ENCODE peak calls at places on chromosomes 11 and 22, in four cellular contexts. X is A549, G is dorsolateral prefrontal cortex, V is uterus. A is an unnamed sample.

GRCh38 chr22:46902436-46902835 is 140.0 kb downstream of the TBC1D22A start:
- DNase-seq in X (no peak), G (no peak), V (no peak), A (no peak)

GRCh38 chr11:14386895-14387480 is 28.0 kb upstream of the RRAS2 start:
- DNase-seq in X (peak), G (peak), V (no peak), A (no peak)

GRCh38 chr22:39117585-39118191 is 20.6 kb downstream of the APOBEC3H start:
- DNase-seq in X (peak), G (no peak), V (no peak), A (no peak)

GRCh38 chr11:77144854-77145428 is 16.9 kb downstream of the MYO7A start:
- DNase-seq in X (no peak), G (no peak), V (no peak), A (no peak)

GRCh38 chr11:79708319-79708928 is 267.6 kb upstream of the TENM4 start:
- DNase-seq in X (peak), G (no peak), V (no peak), A (peak)

GRCh38 chr22:44256085-44256484 is 56.7 kb downstream of the SHISAL1 start:
- DNase-seq in X (no peak), G (no peak), V (no peak), A (no peak)

GRCh38 chr11:84146826-84147225 is 860.7 kb upstream of the CCDC90B start:
- DNase-seq in X (no peak), G (no peak), V (no peak), A (no peak)

GRCh38 chr22:26172389-26172990 is 3.2 kb downstream of the SEZ6L start:
- DNase-seq in X (peak), G (peak), V (no peak), A (no peak)

GRCh38 chr11:46240861-46241260 is 36.6 kb upstream of the CREB3L1 start:
- DNase-seq in X (no peak), G (no peak), V (no peak), A (no peak)

GRCh38 chr11:134275534-134276395 is at the start of gene GLB1L3:
- DNase-seq in X (peak), G (peak), V (peak), A (no peak)

GRCh38 chr11:693887-694562 is 997 bp downstream of the DEAF1 start:
- DNase-seq in X (no peak), G (no peak), V (peak), A (no peak)

GRCh38 chr22:45805413-45805812 is 133.8 kb downstream of the ATXN10 start:
- DNase-seq in X (no peak), G (no peak), V (no peak), A (no peak)

GRCh38 chr22:46303347-46303965 is 6.8 kb downstream of the GTSE1 start:
- DNase-seq in X (no peak), G (no peak), V (no peak), A (no peak)

GRCh38 chr11:102990145-102990544 is 34.6 kb upstream of the MMP13 start:
- DNase-seq in X (no peak), G (no peak), V (no peak), A (no peak)

GRCh38 chr22:30195245-30196140 is 51.1 kb downstream of the LIF start:
- DNase-seq in X (no peak), G (no peak), V (peak), A (no peak)
- H3K4me3 ChIP-seq in X (no peak), G (no peak), V (no peak), A (no peak)

DNA sequence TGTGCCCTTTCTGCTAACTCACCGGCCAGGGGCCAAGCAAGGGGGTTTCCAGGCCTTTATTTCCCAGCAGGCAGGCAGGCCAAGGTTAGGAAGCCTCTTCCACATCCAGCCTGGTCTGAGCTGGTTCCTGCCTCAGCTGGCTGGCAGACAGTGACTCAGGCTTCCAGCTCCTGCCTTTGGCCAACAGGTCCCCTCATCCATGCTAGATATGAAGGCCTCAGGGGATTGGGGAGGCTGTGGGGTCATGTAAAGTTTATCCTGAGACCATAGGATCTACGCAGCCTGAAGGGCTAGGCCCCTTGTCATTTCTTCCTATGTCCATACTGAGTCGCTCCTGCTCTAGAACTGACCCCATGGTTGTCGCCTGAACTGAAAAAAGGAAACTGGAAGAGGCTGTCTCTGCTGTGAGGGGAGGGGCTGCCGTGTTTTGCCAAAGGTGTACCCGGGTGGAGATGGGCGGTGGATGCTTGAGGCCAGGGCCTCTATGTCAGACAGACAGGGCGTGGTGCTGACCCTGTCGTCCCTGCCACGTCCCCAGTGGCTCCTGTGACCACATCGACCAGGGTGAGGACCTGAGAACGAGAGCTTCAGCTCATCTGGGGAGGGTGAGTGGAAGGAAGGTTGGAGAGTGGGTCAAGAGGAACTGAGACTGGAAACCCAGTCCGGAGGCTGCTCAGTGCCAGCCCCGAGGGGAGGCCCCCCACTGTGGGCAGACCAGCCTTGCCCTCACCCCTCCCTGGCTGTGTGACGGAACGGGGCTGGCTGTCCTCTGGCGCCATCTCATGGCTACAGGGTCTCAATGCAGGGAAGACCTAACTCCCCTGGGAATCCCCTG is 17.0 kb downstream of the P2RY6 start:
- DNase-seq in X (peak), G (peak), V (peak), A (no peak)
- TF ChIP-seq CTCF in X (peak), G (peak), V (peak), A (peak)

GRCh38 chr11:107928767-107929507 is 689 bp downstream of the RAB39A start:
- DNase-seq in X (peak), G (peak), V (no peak), A (no peak)
- H3K4me3 ChIP-seq in X (peak), G (peak), V (peak), A (peak)

GRCh38 chr22:17171016-17171312 is 11.9 kb upstream of the HDHD5 start:
- DNase-seq in X (no peak), G (no peak), V (no peak), A (no peak)
- TF ChIP-seq CTCF in X (no peak), G (no peak), V (no peak), A (peak)

GRCh38 chr11:15641191-15641810 is 526.6 kb downstream of the INSC start:
- DNase-seq in X (no peak), G (no peak), V (no peak), A (no peak)
- H3K4me3 ChIP-seq in X (no peak), G (peak), V (no peak), A (no peak)

GRCh38 chr11:5553347-5553746 is 5.0 kb upstream of the OR52H1 start:
- DNase-seq in X (no peak), G (no peak), V (no peak), A (no peak)
- TF ChIP-seq CTCF in X (peak), G (peak), V (no peak), A (peak)

GRCh38 chr11:27720277-27720830 is 20.1 kb upstream of the BDNF start:
- DNase-seq in X (peak), G (no peak), V (no peak), A (no peak)
- H3K4me3 ChIP-seq in X (peak), G (peak), V (no peak), A (no peak)

A was measured in LNCaP clone FGC.